ENCODE peak calls at places on chromosome 17, in eight cellular contexts. F, U, V, C, Y, S, I and P are unnamed samples.

GRCh38 chr17:647340-648197 is 67.1 kb downstream of the VPS53 start:
- DNase-seq in F (no peak), U (no peak), V (no peak), C (no peak), Y (no peak), S (no peak), I (no peak), P (no peak)

GRCh38 chr17:10628756-10629155 is 28.4 kb downstream of the MYH3 start:
- DNase-seq in F (no peak), U (peak), V (no peak), C (no peak), Y (no peak), S (no peak), I (no peak), P (no peak)

GRCh38 chr17:7711356-7711755 is 6.2 kb upstream of the DNAH2 start:
- DNase-seq in F (no peak), U (no peak), V (no peak), C (no peak), Y (no peak), S (no peak), I (no peak), P (no peak)

GRCh38 chr17:34781571-34782108 is 179.6 kb downstream of the CCT6B start:
- DNase-seq in F (peak), U (no peak), V (no peak), C (no peak), Y (no peak), S (no peak), I (no peak), P (no peak)

GRCh38 chr17:1227917-1228751 is 42.1 kb upstream of the BHLHA9 start:
- DNase-seq in F (no peak), U (peak), V (peak), C (no peak), Y (no peak), S (no peak), I (no peak), P (peak)

GRCh38 chr17:12549499-12549901 is 116.2 kb upstream of the MYOCD start:
- DNase-seq in F (peak), U (no peak), V (no peak), C (no peak), Y (peak), S (peak), I (no peak), P (no peak)

GRCh38 chr17:43405861-43406260 is 7.1 kb downstream of the ARL4D start:
- DNase-seq in F (peak), U (no peak), V (no peak), C (no peak), Y (no peak), S (no peak), I (no peak), P (no peak)

GRCh38 chr17:9676084-9676483 is 30.8 kb downstream of the USP43 start:
- DNase-seq in F (no peak), U (peak), V (no peak), C (no peak), Y (no peak), S (no peak), I (no peak), P (no peak)

GRCh38 chr17:8726951-8727555 is 17.6 kb downstream of the CCDC42 start:
- DNase-seq in F (peak), U (peak), V (no peak), C (no peak), Y (no peak), S (no peak), I (no peak), P (peak)

GRCh38 chr17:75125984-75126383 is 5.6 kb downstream of the NT5C start:
- DNase-seq in F (no peak), U (no peak), V (no peak), C (no peak), Y (no peak), S (no peak), I (no peak), P (no peak)

GRCh38 chr17:31680126-31680525 is 178.9 kb downstream of the COPRS start:
- DNase-seq in F (no peak), U (no peak), V (no peak), C (no peak), Y (no peak), S (no peak), I (no peak), P (no peak)

GRCh38 chr17:57433396-57433944 is 177.1 kb downstream of the MSI2 start:
- DNase-seq in F (no peak), U (no peak), V (no peak), C (no peak), Y (no peak), S (no peak), I (no peak), P (no peak)

GRCh38 chr17:55068862-55069771 is 100.6 kb downstream of the STXBP4 start:
- DNase-seq in F (no peak), U (no peak), V (no peak), C (no peak), Y (no peak), S (no peak), I (no peak), P (no peak)

GRCh38 chr17:17420561-17421269 is 56.1 kb upstream of the MED9 start:
- DNase-seq in F (peak), U (no peak), V (peak), C (no peak), Y (peak), S (no peak), I (no peak), P (peak)

GRCh38 chr17:46940692-46941404 is 17.9 kb downstream of the GOSR2 start:
- DNase-seq in F (peak), U (peak), V (peak), C (peak), Y (peak), S (peak), I (peak), P (peak)